ENCODE peak calls at places on chromosomes 16 and 17, in six cellular contexts. E is AG04449, Z is heart left ventricle, W is PC-3, K is body of pancreas, M is tibial artery. V is an unnamed sample.

GRCh38 chr16:17467923-17468540 is 2.7 kb downstream of the XYLT1 start:
- DNase-seq in M (peak; percentile 86), W (no peak), K (peak; percentile 66), E (no peak), Z (peak; percentile 71), V (no peak)

GRCh38 chr17:55420067-55420775 is 1.4 kb downstream of the MMD start:
- DNase-seq in M (no peak), K (no peak), W (no peak), E (no peak), Z (no peak), V (no peak)

GRCh38 chr16:65739518-65739917 is 617.7 kb upstream of the CDH11 start:
- DNase-seq in M (no peak), W (no peak), E (no peak), K (no peak), Z (no peak), V (no peak)

GRCh38 chr17:1898332-1898731 is 68.5 kb downstream of the RPA1 start:
- DNase-seq in Z (no peak), W (no peak), M (no peak), K (no peak), E (no peak), V (no peak)

GRCh38 chr17:75555679-75556153 is 30.2 kb downstream of the LLGL2 start:
- DNase-seq in E (no peak), M (no peak), K (no peak), Z (no peak), W (no peak), V (no peak)

GRCh38 chr16:47285001-47285400 is 141.3 kb upstream of the NETO2 start:
- DNase-seq in W (no peak), M (no peak), E (no peak), K (no peak), Z (no peak), V (no peak)

GRCh38 chr16:80900593-80900954 is 96.2 kb upstream of the CDYL2 start:
- DNase-seq in M (no peak), E (no peak), Z (no peak), W (no peak), K (no peak), V (no peak)

GRCh38 chr16:85423631-85424030 is 189.5 kb upstream of the GSE1 start:
- DNase-seq in W (no peak), M (no peak), Z (no peak), E (no peak), K (peak; percentile 11), V (no peak)

GRCh38 chr16:57191056-57191536 is 5.0 kb downstream of the RSPRY1 start:
- DNase-seq in K (no peak), W (peak; percentile 70), Z (no peak), M (no peak), E (no peak), V (no peak)

GRCh38 chr17:65553646-65554567 is 7.5 kb downstream of the AXIN2 start:
- DNase-seq in W (no peak), K (no peak), Z (no peak), E (no peak), M (no peak), V (no peak)

GRCh38 chr16:46737621-46738214 is 10.4 kb downstream of the MYLK3 start:
- DNase-seq in W (no peak), M (peak; percentile 54), K (no peak), E (no peak), Z (no peak), V (no peak)

GRCh38 chr17:31857920-31858646 is 961 bp downstream of the COPRS start:
- DNase-seq in K (no peak), E (no peak), Z (no peak), M (no peak), W (peak; percentile 3), V (no peak)

GRCh38 chr17:14715531-14715930 is 414.6 kb downstream of the HS3ST3B1 start:
- DNase-seq in M (no peak), Z (no peak), K (no peak), W (no peak), E (no peak), V (no peak)

GRCh38 chr17:63911657-63912100 is 621 bp upstream of the CSHL1 start:
- DNase-seq in Z (no peak), K (peak; percentile 55), E (no peak), W (peak; percentile 71), M (no peak), V (no peak)

GRCh38 chr16:46573008-46573833 is 48.0 kb downstream of the SHCBP1 start:
- DNase-seq in E (no peak), W (peak; percentile 58), K (no peak), Z (no peak), M (no peak), V (no peak)

GRCh38 chr16:84652565-84652964 is 4.3 kb downstream of the KLHL36 start:
- DNase-seq in W (no peak), M (no peak), E (no peak), K (no peak), Z (no peak), V (no peak)

GRCh38 chr16:88599825-88600538 is 29.8 kb downstream of the ZC3H18 start:
- DNase-seq in W (no peak), M (no peak), E (no peak), Z (peak; percentile 62), K (no peak), V (no peak)

GRCh38 chr17:75507712-75508111 is 7.6 kb downstream of the CASKIN2 start:
- DNase-seq in W (no peak), M (no peak), K (no peak), E (no peak), Z (no peak), V (no peak)

GRCh38 chr16:85750827-85751641 is at the start of gene C16orf74:
- DNase-seq in E (no peak), K (peak; percentile 39), W (peak; percentile 71), M (no peak), Z (no peak), V (no peak)

GRCh38 chr16:11251525-11252481 is 4.2 kb downstream of the SOCS1 start:
- DNase-seq in M (no peak), W (no peak), E (peak; percentile 52), K (no peak), Z (peak; percentile 54), V (peak; percentile 56)

GRCh38 chr16:2964416-2965223 is 545 bp downstream of the KREMEN2 start:
- DNase-seq in K (no peak), M (no peak), Z (no peak), W (peak; percentile 71), E (no peak), V (no peak)

GRCh38 chr16:50841081-50841886 is 99.4 kb downstream of the CYLD start:
- DNase-seq in E (no peak), Z (no peak), M (no peak), K (no peak), W (no peak), V (no peak)
- H3K4me3 ChIP-seq in E (no peak overlapping the region), Z (peak overlapping the region; percentile 37), M (peak overlapping the region; percentile 26), K (no peak overlapping the region), W (no peak overlapping the region), V (no peak overlapping the region)

GRCh38 chr17:50281739-50282401 is 7.6 kb downstream of the TMEM92 start:
- DNase-seq in M (no peak), Z (no peak), W (no peak), E (no peak), K (no peak), V (no peak)

GRCh38 chr17:50280801-50281441 is 6.7 kb downstream of the TMEM92 start:
- DNase-seq in E (no peak), Z (no peak), M (no peak), K (no peak), W (no peak), V (no peak)

GRCh38 chr17:50285941-50286340 is 11.7 kb downstream of the TMEM92 start:
- DNase-seq in Z (no peak), K (no peak), M (no peak), W (no peak), E (no peak), V (no peak)

GRCh38 chr17:50283714-50284432 is 9.6 kb downstream of the TMEM92 start:
- DNase-seq in Z (no peak), W (no peak), E (no peak), M (no peak), K (no peak), V (no peak)

GRCh38 chr17:50283246-50283645 is 9.0 kb downstream of the TMEM92 start:
- DNase-seq in W (no peak), Z (no peak), M (no peak), E (no peak), K (no peak), V (no peak)
- TF ChIP-seq CTCF in W (no peak), Z (no peak), M (no peak), E (no peak), K (no peak), V (no peak)

GRCh38 chr16:51236583-51236982 is 85.5 kb upstream of the SALL1 start:
- DNase-seq in M (no peak), E (no peak), K (no peak), Z (no peak), W (no peak), V (no peak)
- H3K4me3 ChIP-seq in M (no peak overlapping the region), E (no peak overlapping the region), K (no peak overlapping the region), Z (no peak overlapping the region), W (no peak overlapping the region), V (no peak overlapping the region)

GRCh38 chr16:77585852-77586251 is 136.5 kb upstream of the NUDT7 start:
- DNase-seq in K (no peak), M (no peak), Z (no peak), W (peak; percentile 51), E (no peak), V (no peak)

GRCh38 chr16:77582956-77583355 is 139.4 kb upstream of the NUDT7 start:
- DNase-seq in M (no peak), E (no peak), W (no peak), Z (no peak), K (no peak), V (no peak)

GRCh38 chr16:77585379-77585778 is 136.9 kb upstream of the NUDT7 start:
- DNase-seq in Z (no peak), K (no peak), M (no peak), E (no peak), W (no peak), V (no peak)

GRCh38 chr16:77581706-77582105 is 140.6 kb upstream of the NUDT7 start:
- DNase-seq in M (no peak), W (no peak), Z (no peak), E (no peak), K (no peak), V (no peak)

DNA sequence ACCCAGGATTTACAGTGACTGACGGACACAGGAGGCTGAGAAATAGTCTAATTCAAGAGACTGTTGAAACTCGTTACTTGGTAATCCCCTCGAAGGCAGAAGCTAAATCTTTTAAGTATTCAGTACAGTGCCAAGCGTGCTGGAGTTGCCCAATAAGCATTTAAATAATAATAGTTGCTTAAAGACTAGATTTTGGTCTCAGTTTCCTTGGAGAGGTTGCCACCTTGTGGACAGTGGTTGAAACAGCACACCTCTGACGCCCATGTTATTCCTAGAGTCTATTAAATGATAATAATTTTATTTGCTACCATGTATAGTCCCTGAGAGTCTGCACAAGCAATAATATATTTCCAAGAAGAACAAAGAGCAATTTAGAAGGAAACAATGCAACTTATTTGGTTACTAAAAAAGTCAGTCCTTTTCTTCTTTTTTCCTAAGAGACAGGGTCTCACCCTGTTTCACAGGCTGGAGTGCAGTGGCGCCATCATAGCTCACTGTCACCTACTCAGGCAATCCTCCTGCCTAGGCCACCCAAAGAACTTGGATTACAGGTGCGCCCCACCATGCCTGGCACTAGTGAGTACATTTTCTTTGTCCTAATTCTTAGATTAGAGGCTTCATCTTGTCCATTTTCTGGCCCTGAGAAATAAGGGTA is 138.0 kb upstream of the NUDT7 start:
- DNase-seq in W (peak; percentile 72), E (peak; percentile 29), Z (no peak), K (peak; percentile 53), M (no peak), V (peak; percentile 20)
- TF ChIP-seq CTCF in W (peak; percentile 85), E (peak; percentile 63), Z (peak; percentile 89), K (peak; percentile 96), M (peak; percentile 85), V (peak; percentile 78)

GRCh38 chr17:386145-386876 is 33.7 kb upstream of the RPH3AL start:
- DNase-seq in W (peak; percentile 43), K (peak; percentile 82), Z (peak; percentile 93), M (peak; percentile 80), E (no peak), V (no peak)
- H3K4me3 ChIP-seq in W (peak overlapping the region; percentile 43), K (no peak overlapping the region), Z (peak overlapping the region; percentile 59), M (peak overlapping the region; percentile 56), E (peak overlapping the region; percentile 52), V (no peak overlapping the region)